ENCODE peak calls at places on chromosomes 5 and 9, in seven cellular contexts. S is PC-3, F is AG09309, A is IMR-90, C is psoas muscle, V is colonic mucosa, N is cardiac fibroblast. B is an unnamed sample.

GRCh38 chr5:71738962-71739361 is 19.9 kb downstream of the CARTPT start:
- DNase-seq in S (no peak), F (no peak), A (no peak), C (no peak), V (no peak), N (no peak), B (no peak)

GRCh38 chr5:82388186-82388585 is 110.0 kb upstream of the RPS23 start:
- DNase-seq in S (no peak), F (peak), A (peak), C (no peak), V (no peak), N (peak), B (no peak)

GRCh38 chr9:126459546-126459945 is 132.9 kb downstream of the MVB12B start:
- DNase-seq in S (no peak), F (no peak), A (no peak), C (no peak), V (no peak), N (no peak), B (no peak)

GRCh38 chr9:130894546-130894945 is 2.1 kb downstream of the QRFP start:
- DNase-seq in S (no peak), F (no peak), A (no peak), C (no peak), V (no peak), N (no peak), B (no peak)

GRCh38 chr9:35488566-35489312 is 1.2 kb upstream of the RUSC2 start:
- DNase-seq in S (no peak), F (no peak), A (no peak), C (no peak), V (no peak), N (no peak), B (no peak)

GRCh38 chr5:138784590-138784989 is 31.4 kb downstream of the CTNNA1 start:
- DNase-seq in S (no peak), F (no peak), A (peak), C (no peak), V (no peak), N (peak), B (no peak)

GRCh38 chr5:51567636-51568035 is 184.4 kb downstream of the ISL1 start:
- DNase-seq in S (no peak), F (no peak), A (no peak), C (no peak), V (no peak), N (no peak), B (no peak)

GRCh38 chr5:67910599-67910998 is 305.0 kb upstream of the PIK3R1 start:
- DNase-seq in S (no peak), F (no peak), A (no peak), C (no peak), V (no peak), N (no peak), B (no peak)

GRCh38 chr5:78162253-78162862 is 132.1 kb downstream of the AP3B1 start:
- DNase-seq in S (peak), F (peak), A (peak), C (no peak), V (no peak), N (peak), B (peak)

GRCh38 chr5:1801061-1801953 is at the start of gene NDUFS6:
- DNase-seq in S (peak), F (no peak), A (peak), C (peak), V (peak), N (peak), B (no peak)

GRCh38 chr5:146993876-146994530 is 115.4 kb upstream of the PPP2R2B start:
- DNase-seq in S (peak), F (no peak), A (no peak), C (no peak), V (no peak), N (no peak), B (no peak)

GRCh38 chr9:134384811-134385479 is 58.7 kb downstream of the RXRA start:
- DNase-seq in S (peak), F (no peak), A (no peak), C (no peak), V (no peak), N (no peak), B (no peak)

GRCh38 chr9:11992866-11993265 is 700.3 kb upstream of the TYRP1 start:
- DNase-seq in S (no peak), F (no peak), A (no peak), C (no peak), V (no peak), N (no peak), B (no peak)

GRCh38 chr5:63401434-63402046 is 560.7 kb downstream of the HTR1A start:
- DNase-seq in S (peak), F (no peak), A (peak), C (peak), V (peak), N (peak), B (peak)

GRCh38 chr9:72205513-72205912 is 56.3 kb downstream of the GDA start:
- DNase-seq in S (no peak), F (no peak), A (no peak), C (no peak), V (no peak), N (no peak), B (no peak)

GRCh38 chr5:131163315-131164119 is 1.5 kb downstream of the HINT1 start:
- DNase-seq in S (peak), F (no peak), A (peak), C (no peak), V (no peak), N (peak), B (no peak)

GRCh38 chr5:67146574-67146973 is 50.0 kb downstream of the CD180 start:
- DNase-seq in S (no peak), F (no peak), A (peak), C (no peak), V (no peak), N (no peak), B (no peak)

GRCh38 chr5:13250450-13251291 is 693.8 kb downstream of the DNAH5 start:
- DNase-seq in S (peak), F (no peak), A (peak), C (no peak), V (no peak), N (peak), B (no peak)

GRCh38 chr5:79590395-79590999 is 21.7 kb upstream of the TENT2 start:
- DNase-seq in S (no peak), F (no peak), A (no peak), C (no peak), V (no peak), N (no peak), B (no peak)

DNA sequence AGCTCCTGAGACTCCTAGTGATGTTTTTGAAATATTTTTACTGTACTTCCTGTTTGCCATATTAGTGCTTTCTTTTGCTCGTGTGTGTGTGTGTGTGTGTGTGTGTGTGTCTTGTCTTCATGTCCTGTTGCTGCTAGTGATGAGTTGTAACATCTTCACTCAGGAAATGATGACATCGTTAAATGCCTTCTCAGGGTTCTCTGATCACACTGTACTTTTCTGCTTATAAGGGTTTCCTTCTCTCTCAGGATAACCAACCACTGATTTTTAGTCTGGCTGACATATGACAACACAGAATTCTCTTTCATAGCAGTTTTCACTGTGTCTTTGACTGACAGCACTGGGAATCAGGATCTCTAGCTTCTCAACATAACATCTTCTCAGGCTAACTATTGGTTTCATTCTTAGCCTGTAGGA is 16.1 kb downstream of the SV2C start:
- DNase-seq in S (no peak), F (no peak), A (no peak), C (no peak), V (no peak), N (no peak), B (no peak)
- H3K4me3 ChIP-seq in S (no peak), F (no peak), A (no peak), C (no peak), V (no peak), N (no peak), B (no peak)

GRCh38 chr5:36459191-36460135 is 146.9 kb upstream of the SLC1A3 start:
- DNase-seq in S (peak), F (no peak), A (no peak), C (no peak), V (no peak), N (no peak), B (no peak)
- TF ChIP-seq CTCF in S (peak), F (peak), A (no peak), C (no peak), V (no peak), N (peak), B (peak)

GRCh38 chr5:98844865-98845264 is 71.4 kb downstream of the RGMB start:
- DNase-seq in S (no peak), F (no peak), A (no peak), C (no peak), V (no peak), N (no peak), B (no peak)

GRCh38 chr5:98843481-98843880 is 70.0 kb downstream of the RGMB start:
- DNase-seq in S (no peak), F (no peak), A (no peak), C (no peak), V (no peak), N (no peak), B (no peak)

GRCh38 chr5:98836175-98836574 is 62.7 kb downstream of the RGMB start:
- DNase-seq in S (no peak), F (no peak), A (no peak), C (no peak), V (peak), N (no peak), B (no peak)

GRCh38 chr5:98840946-98841345 is 67.5 kb downstream of the RGMB start:
- DNase-seq in S (no peak), F (no peak), A (no peak), C (no peak), V (no peak), N (peak), B (no peak)

GRCh38 chr5:98839469-98840383 is 66.3 kb downstream of the RGMB start:
- DNase-seq in S (peak), F (no peak), A (no peak), C (no peak), V (peak), N (peak), B (no peak)
- H3K4me3 ChIP-seq in S (no peak), F (no peak), A (peak), C (no peak), V (peak), N (peak), B (peak)

GRCh38 chr5:105530716-105531261 is 1968.2 kb upstream of the NUDT12 start:
- DNase-seq in S (no peak), F (no peak), A (no peak), C (no peak), V (no peak), N (peak), B (no peak)
- TF ChIP-seq CTCF in S (no peak), F (no peak), A (no peak), C (no peak), V (no peak), N (no peak), B (no peak)

GRCh38 chr9:132991351-132992300 is 13.1 kb downstream of the GFI1B start:
- DNase-seq in S (no peak), F (no peak), A (no peak), C (no peak), V (no peak), N (no peak), B (no peak)
- H3K4me3 ChIP-seq in S (no peak), F (no peak), A (no peak), C (no peak), V (no peak), N (no peak), B (no peak)

DNA sequence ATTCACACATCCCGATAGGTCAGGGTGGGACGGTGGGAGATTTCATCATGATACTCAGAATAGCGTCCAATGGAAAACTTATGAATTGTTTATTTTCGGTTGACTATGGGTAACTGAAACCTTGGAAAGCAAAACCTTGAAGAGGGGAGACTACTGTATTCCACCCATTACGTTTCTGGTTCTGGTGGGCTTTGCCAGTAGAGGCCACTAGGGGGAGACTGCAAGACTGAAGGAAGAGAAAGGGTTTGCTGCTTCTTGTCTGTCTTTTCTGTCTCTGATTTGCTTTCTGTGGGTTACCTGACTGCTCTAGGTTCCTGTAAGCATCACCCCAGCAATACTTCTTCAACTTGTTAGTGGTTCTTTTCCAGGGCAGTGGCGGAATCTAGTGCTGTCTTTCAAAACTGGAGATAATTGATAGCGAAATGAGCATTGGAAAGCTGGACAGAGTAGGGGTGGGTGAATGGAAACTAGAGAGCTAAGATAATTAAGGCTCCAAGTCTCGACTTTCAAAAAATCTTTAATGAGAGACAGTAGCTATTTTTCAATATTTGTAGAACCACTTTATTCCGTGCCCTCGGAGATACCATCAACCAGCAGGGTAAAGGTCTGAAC is 27.0 kb downstream of the GRIN3A start:
- DNase-seq in S (peak), F (no peak), A (no peak), C (no peak), V (no peak), N (peak), B (no peak)
- TF ChIP-seq CTCF in S (peak), F (peak), A (peak), C (peak), V (peak), N (peak), B (peak)

GRCh38 chr5:118937393-118938061 is 50.8 kb downstream of the DTWD2 start:
- DNase-seq in S (no peak), F (no peak), A (no peak), C (no peak), V (no peak), N (no peak), B (peak)

GRCh38 chr5:118933703-118934102 is 54.6 kb downstream of the DTWD2 start:
- DNase-seq in S (no peak), F (no peak), A (no peak), C (no peak), V (no peak), N (no peak), B (no peak)

DNA sequence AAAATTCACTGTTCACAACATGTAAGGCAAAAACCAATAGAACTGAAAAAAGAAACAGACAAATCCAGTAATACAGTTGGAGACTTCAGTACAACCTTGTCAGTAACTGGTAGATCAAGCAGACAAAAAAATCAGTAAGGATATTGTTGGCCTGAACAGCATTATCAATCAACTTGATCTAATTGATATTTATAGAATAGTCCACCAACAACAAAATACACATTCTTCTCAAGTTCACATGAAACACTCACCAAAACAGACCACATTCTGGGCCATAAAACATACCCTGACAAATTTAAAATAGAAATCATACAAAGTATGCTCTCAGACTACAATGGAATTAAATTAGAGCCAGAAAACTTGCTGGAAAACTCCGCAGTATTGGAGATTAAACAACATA is 56.8 kb downstream of the DTWD2 start:
- DNase-seq in S (no peak), F (no peak), A (no peak), C (no peak), V (no peak), N (no peak), B (no peak)
- H3K4me3 ChIP-seq in S (no peak), F (no peak), A (no peak), C (no peak), V (no peak), N (no peak), B (no peak)

GRCh38 chr9:96222132-96222531 is 79.8 kb downstream of the HSD17B3 start:
- DNase-seq in S (peak), F (no peak), A (no peak), C (no peak), V (no peak), N (peak), B (no peak)
- TF ChIP-seq CTCF in S (peak), F (peak), A (peak), C (peak), V (no peak), N (peak), B (peak)

DNA sequence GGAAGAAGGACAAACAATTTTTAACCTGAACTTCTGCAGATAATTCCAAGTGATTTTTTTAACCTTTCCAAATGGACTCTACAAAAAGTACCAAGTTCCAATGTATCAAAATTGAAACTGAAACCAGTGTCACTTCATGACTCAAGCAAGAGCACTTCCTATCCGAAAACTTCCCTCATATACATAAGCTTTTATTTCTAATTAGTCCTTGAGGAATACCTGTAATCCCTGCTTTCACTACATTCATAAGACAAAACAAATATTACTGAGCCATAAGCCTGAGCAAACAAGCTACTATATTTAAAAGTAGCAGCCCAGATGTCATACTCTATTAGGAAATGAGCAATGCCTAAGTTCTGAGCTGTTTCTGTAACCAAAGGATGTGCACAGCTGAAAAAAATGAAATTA is 224.4 kb downstream of the EBF1 start:
- DNase-seq in S (peak), F (no peak), A (peak), C (no peak), V (no peak), N (peak), B (no peak)
- H3K4me3 ChIP-seq in S (peak), F (peak), A (no peak), C (peak), V (no peak), N (peak), B (no peak)

DNA sequence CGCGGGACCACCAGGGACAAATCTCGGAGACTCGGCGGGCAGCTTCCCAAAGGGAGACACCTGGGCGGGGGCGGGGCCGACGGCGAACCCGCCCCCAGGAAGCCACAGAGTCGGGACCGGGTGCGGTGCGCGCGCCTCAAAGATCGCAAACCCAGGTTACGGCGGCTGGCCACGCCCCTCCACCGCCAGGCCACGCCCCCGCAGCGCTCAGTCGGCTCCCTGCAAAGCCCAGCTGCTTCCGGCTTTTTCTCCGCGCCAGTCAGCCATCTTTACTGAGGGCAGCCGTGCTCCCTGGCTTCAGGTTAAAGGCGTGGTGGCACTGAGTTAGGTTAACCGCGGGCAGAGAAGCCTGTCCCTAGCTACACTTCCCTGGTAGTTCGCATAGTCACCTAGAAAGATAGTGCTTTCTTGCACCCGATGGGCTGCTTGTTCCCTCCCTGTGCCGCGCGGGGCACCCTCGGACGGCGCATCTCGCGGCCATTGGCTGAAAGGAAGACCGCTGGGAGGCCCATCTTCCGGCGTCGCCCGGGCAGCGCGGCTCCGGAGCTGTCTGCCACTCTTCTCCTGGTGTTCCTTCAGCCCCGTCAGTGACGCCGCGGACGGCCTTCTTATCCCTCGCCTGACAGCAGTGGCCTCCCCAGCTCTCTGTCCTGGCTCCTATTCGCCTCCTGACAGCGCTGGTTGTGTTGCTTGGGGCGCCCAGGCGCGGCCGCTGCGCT is at the start of gene TBC1D2:
- DNase-seq in S (peak), F (peak), A (peak), C (peak), V (peak), N (peak), B (peak)
- TF ChIP-seq CTCF in S (no peak), F (peak), A (no peak), C (no peak), V (no peak), N (peak), B (peak)

B was measured in retinal pigment epithelial cell.